ENCODE peak calls at places on chromosomes 3 and 15, in ten cellular contexts. One of them, this sample, is unnamed.

GRCh38 chr3:41267975-41268640 is 68.8 kb downstream of the CTNNB1 start:
- DNase-seq in prostate gland: no peak
- DNase-seq in SK-MEL-5: peak
- DNase-seq in NCI-H774: no peak
- DNase-seq in head of caudate nucleus: no peak
- DNase-seq in fibroblast of pulmonary artery: peak
- DNase-seq in spleen: no peak
- DNase-seq in nephron progenitor cell: no peak
- DNase-seq in HuH-7.5: peak
- DNase-seq in GM19239: no peak
- DNase-seq in this sample: peak

GRCh38 chr3:128697336-128697735 is 28.6 kb upstream of the RAB7A start:
- DNase-seq in nephron progenitor cell: no peak
- DNase-seq in GM19239: no peak
- DNase-seq in SK-MEL-5: no peak
- DNase-seq in prostate gland: no peak
- DNase-seq in NCI-H774: no peak
- DNase-seq in fibroblast of pulmonary artery: no peak
- DNase-seq in head of caudate nucleus: no peak
- DNase-seq in spleen: no peak
- DNase-seq in HuH-7.5: no peak
- DNase-seq in this sample: no peak

GRCh38 chr15:69793783-69794451 is 303.8 kb downstream of the TLE3 start:
- DNase-seq in NCI-H774: no peak
- DNase-seq in HuH-7.5: no peak
- DNase-seq in fibroblast of pulmonary artery: no peak
- DNase-seq in SK-MEL-5: no peak
- DNase-seq in prostate gland: no peak
- DNase-seq in head of caudate nucleus: no peak
- DNase-seq in nephron progenitor cell: no peak
- DNase-seq in GM19239: no peak
- DNase-seq in spleen: peak
- DNase-seq in this sample: no peak

GRCh38 chr15:75639191-75639708 is 774 bp downstream of the IMP3 start:
- DNase-seq in HuH-7.5: no peak
- DNase-seq in NCI-H774: no peak
- DNase-seq in nephron progenitor cell: no peak
- DNase-seq in GM19239: no peak
- DNase-seq in head of caudate nucleus: no peak
- DNase-seq in SK-MEL-5: no peak
- DNase-seq in spleen: no peak
- DNase-seq in fibroblast of pulmonary artery: peak
- DNase-seq in prostate gland: peak
- DNase-seq in this sample: no peak

GRCh38 chr3:29515451-29515850 is 234.6 kb downstream of the RBMS3 start:
- DNase-seq in head of caudate nucleus: no peak
- DNase-seq in prostate gland: no peak
- DNase-seq in fibroblast of pulmonary artery: peak
- DNase-seq in nephron progenitor cell: no peak
- DNase-seq in GM19239: no peak
- DNase-seq in HuH-7.5: no peak
- DNase-seq in SK-MEL-5: no peak
- DNase-seq in spleen: no peak
- DNase-seq in NCI-H774: no peak
- DNase-seq in this sample: peak

GRCh38 chr3:141056716-141057115 is 5.6 kb downstream of the SPSB4 start:
- DNase-seq in HuH-7.5: no peak
- DNase-seq in fibroblast of pulmonary artery: no peak
- DNase-seq in SK-MEL-5: no peak
- DNase-seq in head of caudate nucleus: peak
- DNase-seq in GM19239: no peak
- DNase-seq in spleen: no peak
- DNase-seq in prostate gland: no peak
- DNase-seq in nephron progenitor cell: peak
- DNase-seq in NCI-H774: no peak
- DNase-seq in this sample: no peak

GRCh38 chr3:30493912-30494311 is 112.5 kb upstream of the TGFBR2 start:
- DNase-seq in fibroblast of pulmonary artery: peak
- DNase-seq in GM19239: no peak
- DNase-seq in head of caudate nucleus: no peak
- DNase-seq in spleen: no peak
- DNase-seq in prostate gland: no peak
- DNase-seq in nephron progenitor cell: no peak
- DNase-seq in SK-MEL-5: no peak
- DNase-seq in NCI-H774: no peak
- DNase-seq in HuH-7.5: no peak
- DNase-seq in this sample: peak

GRCh38 chr15:68594533-68595259 is 15.9 kb downstream of the CORO2B start:
- DNase-seq in HuH-7.5: no peak
- DNase-seq in fibroblast of pulmonary artery: no peak
- DNase-seq in nephron progenitor cell: no peak
- DNase-seq in SK-MEL-5: peak
- DNase-seq in prostate gland: no peak
- DNase-seq in spleen: peak
- DNase-seq in NCI-H774: no peak
- DNase-seq in head of caudate nucleus: no peak
- DNase-seq in GM19239: no peak
- DNase-seq in this sample: no peak

GRCh38 chr3:135891121-135891520 is 74.4 kb upstream of the PPP2R3A start:
- DNase-seq in fibroblast of pulmonary artery: no peak
- DNase-seq in spleen: no peak
- DNase-seq in SK-MEL-5: peak
- DNase-seq in prostate gland: no peak
- DNase-seq in head of caudate nucleus: no peak
- DNase-seq in GM19239: no peak
- DNase-seq in HuH-7.5: no peak
- DNase-seq in NCI-H774: no peak
- DNase-seq in nephron progenitor cell: no peak
- DNase-seq in this sample: peak

GRCh38 chr3:187567026-187567425 is 103.2 kb downstream of the SST start:
- DNase-seq in fibroblast of pulmonary artery: peak
- DNase-seq in SK-MEL-5: no peak
- DNase-seq in HuH-7.5: no peak
- DNase-seq in spleen: no peak
- DNase-seq in prostate gland: no peak
- DNase-seq in head of caudate nucleus: no peak
- DNase-seq in GM19239: no peak
- DNase-seq in NCI-H774: no peak
- DNase-seq in nephron progenitor cell: no peak
- DNase-seq in this sample: peak